ENCODE peak calls at places on chromosomes 6 and 20, in five cellular contexts. W is HCT116, S is GM23338, J is Panc1, V is HepG2. E is an unnamed sample.

GRCh38 chr6:75418233-75418632 is 75.4 kb downstream of the FILIP1 start:
- DNase-seq in W (no peak), S (no peak), J (no peak), V (no peak), E (no peak)

GRCh38 chr6:43359831-43360230 is 9.6 kb downstream of the ZNF318 start:
- DNase-seq in W (no peak), S (no peak), J (no peak), V (no peak), E (no peak)

GRCh38 chr20:31849306-31849930 is 4.0 kb upstream of the FOXS1 start:
- DNase-seq in W (no peak), S (peak; percentile 70), J (no peak), V (no peak), E (no peak)

GRCh38 chr6:163296835-163297519 is 117.5 kb upstream of the QKI start:
- DNase-seq in W (no peak), S (no peak), J (no peak), V (no peak), E (no peak)

GRCh38 chr6:26022166-26022510 is 59.5 kb downstream of the TRIM38 start:
- DNase-seq in W (peak; percentile 71), S (peak; percentile 67), J (no peak), V (no peak), E (peak; percentile 78)

GRCh38 chr20:51995551-51995951 is 193.2 kb upstream of the SALL4 start:
- DNase-seq in W (no peak), S (no peak), J (no peak), V (no peak), E (no peak)

GRCh38 chr6:55209059-55209458 is 34.7 kb downstream of the HCRTR2 start:
- DNase-seq in W (no peak), S (no peak), J (no peak), V (no peak), E (no peak)

GRCh38 chr6:13065596-13065995 is 262.7 kb downstream of the TBC1D7 start:
- DNase-seq in W (no peak), S (no peak), J (no peak), V (no peak), E (no peak)

GRCh38 chr6:100472674-100473073 is 8.0 kb upstream of the SIM1 start:
- DNase-seq in W (no peak), S (peak; percentile 23), J (no peak), V (no peak), E (no peak)

GRCh38 chr6:44531447-44532015 is 144.0 kb downstream of the CDC5L start:
- DNase-seq in W (no peak), S (no peak), J (no peak), V (no peak), E (no peak)

GRCh38 chr6:938271-939046 is 245.5 kb upstream of the EXOC2 start:
- DNase-seq in W (no peak), S (peak; percentile 41), J (no peak), V (no peak), E (no peak)

GRCh38 chr6:72622094-72622540 is 253 bp downstream of the KCNQ5 start:
- DNase-seq in W (no peak), S (peak; percentile 72), J (no peak), V (no peak), E (peak; percentile 70)

GRCh38 chr20:44074252-44075151 is 112.5 kb downstream of the JPH2 start:
- DNase-seq in W (no peak), S (no peak), J (no peak), V (no peak), E (peak; percentile 73)

GRCh38 chr20:11880694-11881093 is 37.0 kb upstream of the BTBD3 start:
- DNase-seq in W (no peak), S (no peak), J (no peak), V (peak; percentile 24), E (no peak)

GRCh38 chr6:160519133-160519532 is 144.9 kb downstream of the LPA start:
- DNase-seq in W (no peak), S (no peak), J (no peak), V (no peak), E (no peak)

GRCh38 chr6:114941078-114941477 is 598.3 kb upstream of the HS3ST5 start:
- DNase-seq in W (no peak), S (no peak), J (no peak), V (no peak), E (no peak)

GRCh38 chr20:45998761-45999160 is 9.9 kb upstream of the MMP9 start:
- DNase-seq in W (no peak), S (no peak), J (no peak), V (no peak), E (peak; percentile 88)

GRCh38 chr20:45994761-45995160 is 13.9 kb upstream of the MMP9 start:
- DNase-seq in W (no peak), S (no peak), J (no peak), V (no peak), E (no peak)

GRCh38 chr20:45998337-45998736 is 10.4 kb upstream of the MMP9 start:
- DNase-seq in W (no peak), S (no peak), J (no peak), V (no peak), E (peak; percentile 72)

GRCh38 chr20:45995213-45996097 is 13.3 kb upstream of the MMP9 start:
- DNase-seq in W (no peak), S (peak; percentile 35), J (no peak), V (no peak), E (no peak)

GRCh38 chr20:45997187-45997586 is 11.5 kb upstream of the MMP9 start:
- DNase-seq in W (no peak), S (no peak), J (no peak), V (no peak), E (no peak)
- H3K27ac ChIP-seq in W (no peak overlapping the region), S (no peak overlapping the region), J (no peak overlapping the region), V (no peak overlapping the region), E (no peak overlapping the region)

GRCh38 chr6:15516923-15517560 is 145.8 kb downstream of the DTNBP1 start:
- DNase-seq in W (no peak), S (no peak), J (no peak), V (no peak), E (no peak)
- TF ChIP-seq REST in W (no peak), S (no peak), J (no peak), V (no peak), E (no peak)

DNA sequence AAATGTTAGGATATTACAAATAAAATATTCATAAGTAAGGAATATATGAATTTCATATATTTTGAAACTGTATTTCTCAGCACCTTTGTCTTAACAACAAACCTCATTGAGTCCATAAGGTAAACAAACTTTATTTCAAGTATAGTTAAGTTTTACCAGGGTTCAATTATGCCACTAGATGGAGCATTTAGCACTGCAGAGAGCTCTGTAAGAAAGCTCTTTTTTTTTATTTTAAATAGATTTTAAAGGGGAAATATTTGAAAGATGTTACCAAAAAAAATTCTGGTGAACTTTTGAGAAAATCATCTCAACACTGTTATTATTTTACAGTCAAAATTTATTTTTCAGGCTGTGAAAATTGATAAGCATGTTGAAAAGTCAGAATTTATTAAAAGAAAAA is 955.2 kb upstream of the EYS start:
- DNase-seq in W (no peak), S (peak; percentile 45), J (no peak), V (peak; percentile 10), E (no peak)
- TF ChIP-seq POLR2AphosphoS5 in W (no peak), S (no peak), J (no peak), V (no peak), E (no peak)

DNA sequence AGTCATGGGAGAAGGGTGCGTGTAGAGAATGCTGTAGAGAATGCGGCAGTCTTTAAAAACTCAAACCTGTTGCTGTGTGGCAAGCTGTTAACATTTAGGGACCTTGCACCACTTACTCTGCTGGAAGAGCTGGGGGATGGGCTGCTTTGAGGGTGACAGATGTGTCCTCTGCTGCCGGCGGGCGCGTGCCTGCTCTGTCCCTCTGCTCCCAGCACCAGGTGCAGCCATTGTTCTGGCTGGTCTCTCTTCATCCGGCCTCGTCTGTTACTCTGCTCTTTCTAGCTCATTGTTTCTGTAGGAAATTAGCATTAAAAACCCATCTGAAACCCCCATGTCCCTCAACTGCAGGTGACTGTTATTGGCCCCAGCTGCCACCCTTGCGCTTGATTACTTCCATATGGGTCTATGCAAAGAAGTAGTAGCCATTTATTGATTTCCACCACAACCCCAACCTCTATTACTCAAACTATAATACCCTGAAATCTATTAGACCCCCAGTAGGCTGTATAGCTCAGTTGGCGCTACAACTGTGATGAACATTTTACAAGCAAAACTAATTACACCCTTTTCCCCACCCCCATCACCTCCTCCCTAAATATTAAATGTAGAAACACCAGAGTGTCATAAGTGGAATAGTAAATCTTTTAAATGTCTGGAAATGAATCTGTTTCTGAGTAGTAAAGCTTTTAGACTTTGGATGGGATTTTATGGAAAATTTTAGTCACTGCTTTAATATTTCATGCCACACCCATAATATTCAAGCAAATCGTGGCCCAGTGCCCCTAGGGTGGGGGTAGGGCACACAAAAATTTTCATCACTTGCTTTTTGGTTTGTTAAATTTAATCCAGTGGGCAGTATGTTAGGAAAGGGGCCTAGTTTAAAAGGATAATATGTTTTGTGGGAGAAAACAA is 78.7 kb downstream of the CBFA2T2 start:
- DNase-seq in W (no peak), S (peak; percentile 97), J (no peak), V (peak; percentile 30), E (no peak)
- H3K27ac ChIP-seq in W (no peak overlapping the region), S (peak overlapping the region; percentile 61), J (no peak overlapping the region), V (peak overlapping the region; percentile 28), E (no peak overlapping the region)

DNA sequence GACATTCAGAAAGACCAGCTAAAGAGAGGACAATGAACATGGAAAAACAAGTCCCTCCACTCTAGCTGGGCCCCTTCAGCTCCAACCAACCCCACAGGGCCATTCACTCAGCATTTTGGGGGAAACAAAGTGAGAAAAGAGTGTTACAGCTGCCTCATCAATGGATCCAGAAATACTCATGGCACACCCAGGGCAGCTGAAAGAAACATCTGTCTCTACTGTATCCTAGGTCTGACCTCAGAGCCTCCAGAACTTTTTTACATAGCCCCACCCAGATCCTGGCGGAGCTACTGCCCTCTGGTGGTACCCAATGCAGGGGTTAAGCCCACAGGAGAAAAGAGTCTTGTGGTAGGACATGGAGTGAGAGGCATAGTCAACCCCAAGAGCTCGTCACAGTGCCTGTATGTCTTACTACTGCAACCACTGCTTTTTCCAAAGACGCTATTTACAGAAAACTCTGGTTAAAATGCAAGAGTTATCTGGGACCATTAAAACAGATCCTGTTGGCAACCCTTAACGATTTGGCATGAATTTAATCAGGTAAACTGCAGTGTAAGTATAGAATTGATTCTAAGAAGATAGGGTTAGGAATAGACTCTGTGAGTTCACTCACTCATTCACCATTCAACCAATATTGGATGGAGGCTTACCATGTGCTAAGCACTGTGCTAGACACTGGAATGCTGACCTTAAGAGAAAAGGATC is 37.4 kb upstream of the FAM83C start:
- DNase-seq in W (no peak), S (peak; percentile 87), J (no peak), V (peak; percentile 75), E (peak; percentile 63)
- TF ChIP-seq REST in W (no peak), S (no peak), J (no peak), V (no peak), E (no peak)

E was measured in HL-60.